ENCODE peak calls at places on chromosomes 2 and 18, in five cellular contexts. One of them, this sample, is unnamed.

GRCh38 chr2:227614740-227615139 is at the start of gene SCYGR3:
- DNase-seq in CD4-positive, alpha-beta memory T cell: no peak
- DNase-seq in heart left ventricle: no peak
- DNase-seq in endodermal cell: no peak
- DNase-seq in fibroblast of lung: no peak
- DNase-seq in this sample: no peak

GRCh38 chr2:212337486-212338343 is 200.9 kb downstream of the ERBB4 start:
- DNase-seq in endodermal cell: no peak
- DNase-seq in CD4-positive, alpha-beta memory T cell: no peak
- DNase-seq in heart left ventricle: no peak
- DNase-seq in fibroblast of lung: peak; percentile 19
- DNase-seq in this sample: no peak

GRCh38 chr2:11676640-11677039 is 6.6 kb upstream of the NTSR2 start:
- DNase-seq in fibroblast of lung: no peak
- DNase-seq in heart left ventricle: no peak
- DNase-seq in endodermal cell: peak; percentile 51
- DNase-seq in CD4-positive, alpha-beta memory T cell: no peak
- DNase-seq in this sample: no peak

GRCh38 chr2:179137191-179137590 is 87.3 kb upstream of the CCDC141 start:
- DNase-seq in fibroblast of lung: no peak
- DNase-seq in heart left ventricle: no peak
- DNase-seq in endodermal cell: no peak
- DNase-seq in CD4-positive, alpha-beta memory T cell: no peak
- DNase-seq in this sample: no peak

GRCh38 chr2:18589354-18589753 is at the start of gene NT5C1B:
- DNase-seq in heart left ventricle: no peak
- DNase-seq in CD4-positive, alpha-beta memory T cell: no peak
- DNase-seq in fibroblast of lung: no peak
- DNase-seq in endodermal cell: no peak
- DNase-seq in this sample: no peak

GRCh38 chr2:27185331-27186026 is 26.4 kb upstream of the ATRAID start:
- DNase-seq in fibroblast of lung: peak; percentile 68
- DNase-seq in CD4-positive, alpha-beta memory T cell: no peak
- DNase-seq in heart left ventricle: no peak
- DNase-seq in endodermal cell: no peak
- DNase-seq in this sample: peak; percentile 45

GRCh38 chr2:138922973-138923563 is 142.9 kb upstream of the NXPH2 start:
- DNase-seq in CD4-positive, alpha-beta memory T cell: no peak
- DNase-seq in endodermal cell: no peak
- DNase-seq in heart left ventricle: no peak
- DNase-seq in fibroblast of lung: peak; percentile 32
- DNase-seq in this sample: no peak

GRCh38 chr2:25938345-25938744 is 44.0 kb downstream of the KIF3C start:
- DNase-seq in endodermal cell: no peak
- DNase-seq in heart left ventricle: peak; percentile 73
- DNase-seq in fibroblast of lung: no peak
- DNase-seq in CD4-positive, alpha-beta memory T cell: no peak
- DNase-seq in this sample: no peak

GRCh38 chr2:63735931-63736820 is 105.5 kb upstream of the UGP2 start:
- DNase-seq in heart left ventricle: no peak
- DNase-seq in fibroblast of lung: peak; percentile 70
- DNase-seq in endodermal cell: no peak
- DNase-seq in CD4-positive, alpha-beta memory T cell: no peak
- DNase-seq in this sample: no peak

GRCh38 chr2:189505412-189505953 is 64.2 kb downstream of the WDR75 start:
- DNase-seq in CD4-positive, alpha-beta memory T cell: no peak
- DNase-seq in heart left ventricle: no peak
- DNase-seq in endodermal cell: peak; percentile 74
- DNase-seq in fibroblast of lung: no peak
- DNase-seq in this sample: no peak

GRCh38 chr18:21243041-21243431 is 1.0 kb downstream of the GREB1L start:
- DNase-seq in heart left ventricle: no peak
- DNase-seq in endodermal cell: peak; percentile 62
- DNase-seq in fibroblast of lung: peak; percentile 38
- DNase-seq in CD4-positive, alpha-beta memory T cell: no peak
- DNase-seq in this sample: peak; percentile 31

GRCh38 chr2:27798948-27799645 is 27.6 kb downstream of the MRPL33 start:
- DNase-seq in fibroblast of lung: peak; percentile 100
- DNase-seq in CD4-positive, alpha-beta memory T cell: no peak
- DNase-seq in heart left ventricle: peak; percentile 68
- DNase-seq in endodermal cell: peak; percentile 80
- DNase-seq in this sample: no peak

GRCh38 chr2:120973196-120973595 is 237.5 kb downstream of the GLI2 start:
- DNase-seq in heart left ventricle: no peak
- DNase-seq in endodermal cell: no peak
- DNase-seq in fibroblast of lung: no peak
- DNase-seq in CD4-positive, alpha-beta memory T cell: no peak
- DNase-seq in this sample: no peak

GRCh38 chr2:64604929-64605550 is 48.7 kb downstream of the SERTAD2 start:
- DNase-seq in CD4-positive, alpha-beta memory T cell: no peak
- DNase-seq in endodermal cell: peak; percentile 10
- DNase-seq in fibroblast of lung: peak; percentile 83
- DNase-seq in heart left ventricle: no peak
- DNase-seq in this sample: no peak

GRCh38 chr2:240142256-240142775 is 1.9 kb upstream of the OTOS start:
- DNase-seq in CD4-positive, alpha-beta memory T cell: no peak
- DNase-seq in heart left ventricle: no peak
- DNase-seq in fibroblast of lung: no peak
- DNase-seq in endodermal cell: no peak
- DNase-seq in this sample: no peak

GRCh38 chr2:74525717-74526648 is at the start of gene DQX1:
- DNase-seq in endodermal cell: peak; percentile 81
- DNase-seq in heart left ventricle: no peak
- DNase-seq in fibroblast of lung: no peak
- DNase-seq in CD4-positive, alpha-beta memory T cell: peak; percentile 39
- DNase-seq in this sample: peak; percentile 99

GRCh38 chr2:74405994-74406583 is 15.3 kb downstream of the C2orf81 start:
- DNase-seq in fibroblast of lung: no peak
- DNase-seq in CD4-positive, alpha-beta memory T cell: no peak
- DNase-seq in endodermal cell: no peak
- DNase-seq in heart left ventricle: no peak
- DNase-seq in this sample: no peak

GRCh38 chr2:120667981-120668380 is 67.7 kb upstream of the GLI2 start:
- DNase-seq in CD4-positive, alpha-beta memory T cell: no peak
- DNase-seq in endodermal cell: no peak
- DNase-seq in heart left ventricle: no peak
- DNase-seq in fibroblast of lung: no peak
- DNase-seq in this sample: no peak

GRCh38 chr2:9138507-9139085 is 68.0 kb upstream of the ASAP2 start:
- DNase-seq in CD4-positive, alpha-beta memory T cell: no peak
- DNase-seq in heart left ventricle: no peak
- DNase-seq in fibroblast of lung: peak; percentile 14
- DNase-seq in endodermal cell: peak; percentile 91
- DNase-seq in this sample: no peak

GRCh38 chr2:121245913-121246312 is 39.1 kb downstream of the TFCP2L1 start:
- DNase-seq in CD4-positive, alpha-beta memory T cell: no peak
- DNase-seq in fibroblast of lung: no peak
- DNase-seq in endodermal cell: no peak
- DNase-seq in heart left ventricle: no peak
- DNase-seq in this sample: no peak

GRCh38 chr2:221549143-221549542 is 23.0 kb downstream of the EPHA4 start:
- DNase-seq in fibroblast of lung: peak; percentile 71
- DNase-seq in endodermal cell: no peak
- DNase-seq in CD4-positive, alpha-beta memory T cell: no peak
- DNase-seq in heart left ventricle: no peak
- DNase-seq in this sample: no peak

GRCh38 chr2:157592983-157593382 is 35.7 kb downstream of the ACVR1C start:
- DNase-seq in fibroblast of lung: peak; percentile 1
- DNase-seq in heart left ventricle: no peak
- DNase-seq in CD4-positive, alpha-beta memory T cell: peak; percentile 17
- DNase-seq in endodermal cell: no peak
- DNase-seq in this sample: no peak

GRCh38 chr18:709771-710170 is 2.7 kb downstream of the ENOSF1 start:
- DNase-seq in endodermal cell: no peak
- DNase-seq in fibroblast of lung: no peak
- DNase-seq in CD4-positive, alpha-beta memory T cell: no peak
- DNase-seq in heart left ventricle: no peak
- DNase-seq in this sample: peak; percentile 55

GRCh38 chr2:106105151-106105922 is 88.8 kb downstream of the UXS1 start:
- DNase-seq in CD4-positive, alpha-beta memory T cell: no peak
- DNase-seq in endodermal cell: peak; percentile 44
- DNase-seq in fibroblast of lung: no peak
- DNase-seq in heart left ventricle: no peak
- DNase-seq in this sample: no peak
- H3K27ac ChIP-seq in CD4-positive, alpha-beta memory T cell: no peak overlapping the region
- H3K27ac ChIP-seq in endodermal cell: no peak overlapping the region
- H3K27ac ChIP-seq in fibroblast of lung: no peak overlapping the region
- H3K27ac ChIP-seq in heart left ventricle: no peak overlapping the region
- H3K27ac ChIP-seq in this sample: no peak overlapping the region

GRCh38 chr2:47194410-47194809 is 39.3 kb upstream of the STPG4 start:
- DNase-seq in fibroblast of lung: no peak
- DNase-seq in heart left ventricle: no peak
- DNase-seq in CD4-positive, alpha-beta memory T cell: no peak
- DNase-seq in endodermal cell: no peak
- DNase-seq in this sample: no peak
- H3K4me1 ChIP-seq in fibroblast of lung: peaks cover 52% of the 10 kb centered on the region
- H3K4me1 ChIP-seq in heart left ventricle: no peaks in the 10 kb centered on the region
- H3K4me1 ChIP-seq in CD4-positive, alpha-beta memory T cell: no peaks in the 10 kb centered on the region
- H3K4me1 ChIP-seq in endodermal cell: peaks cover 23% of the 10 kb centered on the region
- H3K4me1 ChIP-seq in this sample: no peaks in the 10 kb centered on the region

GRCh38 chr2:113212245-113213060 is 38.7 kb downstream of the PSD4 start:
- DNase-seq in fibroblast of lung: no peak
- DNase-seq in heart left ventricle: no peak
- DNase-seq in endodermal cell: peak; percentile 48
- DNase-seq in CD4-positive, alpha-beta memory T cell: no peak
- DNase-seq in this sample: no peak
- H3K27ac ChIP-seq in fibroblast of lung: no peak overlapping the region
- H3K27ac ChIP-seq in heart left ventricle: peak overlapping the region; percentile 61
- H3K27ac ChIP-seq in endodermal cell: no peak overlapping the region
- H3K27ac ChIP-seq in CD4-positive, alpha-beta memory T cell: no peak overlapping the region
- H3K27ac ChIP-seq in this sample: peak overlapping the region; percentile 58

GRCh38 chr2:226605642-226606041 is 194.0 kb downstream of the IRS1 start:
- DNase-seq in fibroblast of lung: no peak
- DNase-seq in CD4-positive, alpha-beta memory T cell: no peak
- DNase-seq in heart left ventricle: no peak
- DNase-seq in endodermal cell: no peak
- DNase-seq in this sample: no peak
- H3K4me1 ChIP-seq in fibroblast of lung: no peaks in the 10 kb centered on the region
- H3K4me1 ChIP-seq in CD4-positive, alpha-beta memory T cell: no peaks in the 10 kb centered on the region
- H3K4me1 ChIP-seq in heart left ventricle: no peaks in the 10 kb centered on the region
- H3K4me1 ChIP-seq in endodermal cell: no peaks in the 10 kb centered on the region
- H3K4me1 ChIP-seq in this sample: no peaks in the 10 kb centered on the region

DNA sequence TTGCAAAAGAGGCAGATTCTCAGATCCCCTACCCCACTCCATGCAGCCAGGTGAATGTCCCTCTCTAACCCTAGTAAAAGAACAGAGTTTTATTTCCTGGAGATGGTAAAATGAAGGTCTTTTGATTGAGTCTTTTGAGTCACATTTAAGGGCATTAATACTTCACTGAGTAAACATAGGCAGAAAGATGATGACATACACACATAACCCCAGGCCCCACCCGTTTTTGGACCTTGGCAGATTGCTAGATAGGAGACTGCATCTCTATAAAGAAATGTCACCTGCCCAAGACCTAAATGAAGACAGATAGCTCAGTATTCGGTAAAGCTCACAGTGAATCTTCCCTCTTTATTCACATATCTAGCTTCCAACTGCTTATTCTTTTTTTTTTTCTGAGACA is 28.3 kb upstream of the PEX13 start:
- DNase-seq in heart left ventricle: no peak
- DNase-seq in fibroblast of lung: no peak
- DNase-seq in CD4-positive, alpha-beta memory T cell: no peak
- DNase-seq in endodermal cell: no peak
- DNase-seq in this sample: peak; percentile 14
- H3K27ac ChIP-seq in heart left ventricle: no peak overlapping the region
- H3K27ac ChIP-seq in fibroblast of lung: no peak overlapping the region
- H3K27ac ChIP-seq in CD4-positive, alpha-beta memory T cell: no peak overlapping the region
- H3K27ac ChIP-seq in endodermal cell: no peak overlapping the region
- H3K27ac ChIP-seq in this sample: no peak overlapping the region